ENCODE peak calls at places on chromosomes 3 and 15, in ten cellular contexts. C, Y, Q, V, R, Z, W, U, P and H are unnamed samples.

GRCh38 chr3:123202451-123202850 is 708 bp downstream of the SEC22A start:
- DNase-seq in Q (peak; percentile 36), W (no peak), C (peak; percentile 5), Y (peak; percentile 18), R (no peak), U (no peak), P (no peak), V (no peak), Z (no peak), H (peak; percentile 58)

GRCh38 chr3:72960812-72961518 is 35.6 kb upstream of the PPP4R2 start:
- DNase-seq in Q (no peak), V (no peak), U (no peak), R (no peak), Y (no peak), Z (peak; percentile 41), P (peak; percentile 80), W (no peak), C (peak; percentile 86), H (peak; percentile 2)

GRCh38 chr3:76107935-76108570 is 322.7 kb upstream of the ZNF717 start:
- DNase-seq in U (no peak), W (no peak), Q (peak; percentile 1), V (peak; percentile 5), Z (no peak), Y (no peak), P (peak; percentile 28), R (no peak), C (peak; percentile 1), H (no peak)

GRCh38 chr3:126147147-126147931 is 33.0 kb downstream of the ALDH1L1 start:
- DNase-seq in Z (no peak), U (no peak), V (no peak), C (no peak), W (peak; percentile 23), R (no peak), Y (no peak), Q (no peak), P (peak; percentile 9), H (no peak)

GRCh38 chr3:41418961-41419691 is 219.8 kb downstream of the CTNNB1 start:
- DNase-seq in Z (no peak), P (no peak), R (no peak), U (no peak), Q (peak; percentile 13), C (peak; percentile 15), V (peak; percentile 63), W (no peak), Y (no peak), H (no peak)

GRCh38 chr3:105559856-105560255 is 193.1 kb downstream of the ALCAM start:
- DNase-seq in Y (no peak), Q (no peak), P (no peak), V (no peak), Z (no peak), U (no peak), C (no peak), W (no peak), R (no peak), H (no peak)

GRCh38 chr3:133192363-133192945 is 154.3 kb downstream of the TMEM108 start:
- DNase-seq in U (no peak), W (no peak), C (no peak), Q (no peak), R (no peak), Z (no peak), Y (no peak), V (no peak), P (peak; percentile 20), H (no peak)

GRCh38 chr15:74752486-74753395 is 4.1 kb downstream of the CYP1A2 start:
- DNase-seq in P (no peak), W (no peak), V (peak; percentile 56), R (no peak), U (no peak), Z (no peak), Y (no peak), Q (no peak), C (no peak), H (no peak)

GRCh38 chr3:127637546-127637945 is 8.6 kb downstream of the PODXL2 start:
- DNase-seq in U (no peak), Y (no peak), W (no peak), V (no peak), P (no peak), C (no peak), R (no peak), Q (no peak), Z (no peak), H (no peak)

GRCh38 chr3:127640031-127640355 is 11.0 kb downstream of the PODXL2 start:
- DNase-seq in R (no peak), U (no peak), W (no peak), Y (no peak), Z (no peak), Q (no peak), P (no peak), C (no peak), V (no peak), H (no peak)

GRCh38 chr3:127639173-127640030 is 10.4 kb downstream of the PODXL2 start:
- DNase-seq in R (no peak), C (no peak), Q (no peak), P (no peak), V (peak; percentile 74), Z (no peak), U (no peak), W (no peak), Y (no peak), H (no peak)

GRCh38 chr3:127634653-127635052 is 5.7 kb downstream of the PODXL2 start:
- DNase-seq in P (no peak), Q (no peak), Z (no peak), V (no peak), C (no peak), W (no peak), Y (no peak), U (no peak), R (no peak), H (no peak)

DNA sequence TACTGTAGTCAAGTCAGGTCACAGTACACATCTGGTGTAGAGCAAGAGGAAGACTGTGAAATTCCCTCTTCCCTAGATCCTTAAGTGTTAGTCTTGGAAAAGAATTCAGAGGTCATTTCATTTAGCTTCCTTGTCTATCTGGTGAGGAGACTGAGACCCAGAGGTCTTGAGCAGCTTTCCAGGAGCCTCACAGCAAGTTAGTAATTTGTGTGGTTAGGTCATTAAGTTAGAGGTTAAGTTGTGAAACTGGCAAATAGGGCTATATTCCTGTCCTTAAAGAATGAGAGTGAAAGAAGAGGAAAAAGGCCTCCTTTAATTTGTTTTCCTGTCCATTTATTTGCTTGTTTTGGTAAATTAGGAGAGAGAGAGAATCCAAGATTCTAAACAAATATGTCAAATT is 9.0 kb downstream of the PODXL2 start:
- DNase-seq in V (no peak), R (no peak), C (no peak), U (no peak), Y (no peak), W (no peak), Q (no peak), P (no peak), Z (no peak), H (no peak)
- TF ChIP-seq POLR2A in V (no peak), R (no peak), C (no peak), U (no peak), Y (no peak), W (no peak), Q (no peak), P (no peak), Z (no peak), H (no peak)

GRCh38 chr15:101277038-101277822 is at the start of gene SELENOS:
- DNase-seq in Y (peak; percentile 89), Z (peak; percentile 94), V (peak; percentile 69), P (peak; percentile 94), C (peak; percentile 77), R (peak; percentile 29), Q (peak; percentile 76), W (peak; percentile 94), U (peak; percentile 95), H (peak; percentile 91)

GRCh38 chr15:101277943-101278564 is 769 bp upstream of the SELENOS start:
- DNase-seq in W (no peak), V (no peak), C (no peak), U (no peak), Y (no peak), R (no peak), Z (no peak), P (no peak), Q (no peak), H (no peak)

GRCh38 chr15:101276501-101277037 is 716 bp downstream of the SELENOS start:
- DNase-seq in P (no peak), R (no peak), V (no peak), Z (no peak), Q (no peak), Y (peak; percentile 58), U (no peak), W (no peak), C (no peak), H (peak; percentile 64)

GRCh38 chr15:101283931-101284330 is 6.6 kb upstream of the SELENOS start:
- DNase-seq in Z (no peak), U (no peak), W (no peak), R (no peak), P (peak; percentile 62), Q (no peak), C (no peak), Y (no peak), V (no peak), H (no peak)

GRCh38 chr15:101280007-101280406 is 2.7 kb upstream of the SELENOS start:
- DNase-seq in Q (no peak), Y (no peak), V (no peak), C (no peak), W (no peak), Z (no peak), P (no peak), R (no peak), U (no peak), H (no peak)
- TF ChIP-seq POLR2A in Q (no peak), Y (no peak), V (no peak), C (no peak), W (no peak), Z (no peak), P (no peak), R (no peak), U (no peak), H (no peak)

DNA sequence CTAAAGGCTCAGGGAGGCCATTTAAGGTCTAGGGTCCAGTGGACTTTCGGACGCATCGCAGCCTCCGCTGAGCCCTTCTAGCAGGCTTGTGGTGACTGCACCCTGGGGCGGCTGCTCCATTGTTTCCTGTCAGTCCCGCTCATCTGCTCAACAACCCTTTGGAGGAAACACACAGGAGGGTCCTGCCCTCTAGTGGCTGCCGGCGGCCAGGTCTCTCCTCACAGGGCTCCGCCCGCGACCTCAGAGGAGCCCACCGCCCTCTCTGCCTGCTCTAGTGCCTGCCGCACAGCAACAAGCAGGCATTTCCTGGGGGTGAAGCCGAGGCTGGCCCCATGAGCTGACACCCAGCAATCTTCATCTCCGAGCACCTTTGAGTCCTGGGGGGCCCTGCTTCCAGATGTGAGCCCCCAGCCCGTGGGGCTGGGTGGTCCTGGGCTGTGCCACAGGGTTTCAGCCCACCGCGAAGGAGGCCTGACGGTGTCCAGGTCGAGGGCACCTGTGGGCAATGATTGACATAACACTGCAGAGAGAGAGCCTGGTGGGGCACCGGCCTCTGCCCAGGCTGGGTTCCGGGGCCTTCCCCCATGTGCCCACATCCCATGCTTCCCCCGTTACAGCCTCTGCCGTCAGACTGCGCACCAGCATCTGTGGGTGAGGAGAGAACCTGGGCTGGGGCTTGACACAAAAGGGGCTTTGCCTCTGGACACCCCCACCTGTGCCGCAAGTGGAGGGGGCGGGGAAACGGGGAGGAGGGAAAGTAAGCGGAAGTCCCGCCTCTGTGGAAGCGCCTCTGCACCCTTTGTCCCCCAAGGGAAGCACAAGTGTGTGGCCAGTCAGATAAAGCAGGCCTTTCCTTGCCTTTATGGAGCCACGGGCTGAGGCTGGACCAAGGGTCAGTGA is 27.0 kb upstream of the SFMBT1 start:
- DNase-seq in Y (peak; percentile 73), P (peak; percentile 86), Z (peak; percentile 86), R (peak; percentile 23), V (peak; percentile 88), U (peak; percentile 86), W (peak; percentile 96), C (peak; percentile 81), Q (peak; percentile 60), H (peak; percentile 85)
- TF ChIP-seq POLR2A in Y (no peak), P (no peak), Z (peak; percentile 22), R (no peak), V (peak; percentile 15), U (no peak), W (no peak), C (peak; percentile 45), Q (no peak), H (no peak)

GRCh38 chr3:150703756-150704344 is at the start of gene ERICH6:
- DNase-seq in R (peak; percentile 58), V (peak; percentile 89), U (peak; percentile 93), P (peak; percentile 96), Y (peak; percentile 90), C (peak; percentile 81), Z (peak; percentile 93), W (peak; percentile 92), Q (peak; percentile 91), H (peak; percentile 92)
- TF ChIP-seq POLR2A in R (peak; percentile 43), V (peak; percentile 3), U (no peak), P (no peak), Y (peak; percentile 17), C (peak; percentile 48), Z (peak; percentile 49), W (peak; percentile 72), Q (peak; percentile 3), H (peak; percentile 60)